ENCODE peak calls at places on chromosomes 12 and 14, in seven cellular contexts. E is endodermal cell, G is GM10248, A is left lung, U is tibial artery, J is fibroblast of lung, Q is ovary. X is an unnamed sample.

GRCh38 chr12:89943461-89943860 is 234.8 kb upstream of the ATP2B1 start:
- DNase-seq in E (no peak), G (no peak), A (no peak), U (no peak), J (peak; percentile 44), Q (no peak), X (no peak)

GRCh38 chr12:55682087-55682796 is 25.5 kb downstream of the ITGA7 start:
- DNase-seq in E (no peak), G (peak; percentile 10), A (no peak), U (no peak), J (no peak), Q (no peak), X (no peak)

GRCh38 chr12:7155471-7156034 is 25.4 kb downstream of the CLSTN3 start:
- DNase-seq in E (peak; percentile 45), G (peak; percentile 8), A (peak; percentile 86), U (no peak), J (no peak), Q (no peak), X (no peak)

GRCh38 chr12:130655010-130655409 is 61.1 kb downstream of the RIMBP2 start:
- DNase-seq in E (no peak), G (no peak), A (no peak), U (no peak), J (no peak), Q (no peak), X (no peak)

GRCh38 chr12:53078425-53079225 is 565 bp downstream of the SPRYD3 start:
- DNase-seq in E (no peak), G (no peak), A (peak; percentile 21), U (no peak), J (no peak), Q (peak; percentile 79), X (peak; percentile 70)

GRCh38 chr12:48985475-48985897 is 7.4 kb downstream of the WNT1 start:
- DNase-seq in E (peak; percentile 53), G (no peak), A (peak; percentile 61), U (no peak), J (no peak), Q (no peak), X (no peak)

GRCh38 chr12:98106201-98106600 is 409.2 kb upstream of the TMPO start:
- DNase-seq in E (no peak), G (no peak), A (no peak), U (no peak), J (no peak), Q (no peak), X (no peak)

GRCh38 chr12:124784871-124785572 is 78.6 kb downstream of the SCARB1 start:
- DNase-seq in E (no peak), G (no peak), A (peak; percentile 68), U (no peak), J (no peak), Q (no peak), X (no peak)

GRCh38 chr14:103361868-103362267 is 23.3 kb upstream of the MARK3 start:
- DNase-seq in E (no peak), G (no peak), A (no peak), U (no peak), J (peak; percentile 98), Q (no peak), X (peak; percentile 55)

GRCh38 chr12:62787606-62788005 is 147.3 kb downstream of the PPM1H start:
- DNase-seq in E (no peak), G (no peak), A (no peak), U (no peak), J (peak; percentile 4), Q (no peak), X (no peak)

GRCh38 chr12:2582631-2583616 is 211.8 kb upstream of the FKBP4 start:
- DNase-seq in E (peak; percentile 92), G (peak; percentile 81), A (peak; percentile 91), U (peak; percentile 42), J (peak; percentile 45), Q (peak; percentile 69), X (peak; percentile 68)

GRCh38 chr14:75025082-75025481 is 22.4 kb downstream of the EIF2B2 start:
- DNase-seq in E (no peak), G (no peak), A (no peak), U (no peak), J (no peak), Q (no peak), X (no peak)

GRCh38 chr14:90491221-90491867 is 94.5 kb downstream of the CALM1 start:
- DNase-seq in E (no peak), G (peak; percentile 5), A (no peak), U (peak; percentile 53), J (peak; percentile 20), Q (peak; percentile 89), X (no peak)

GRCh38 chr14:35140718-35141581 is 18.6 kb downstream of the PRORP start:
- DNase-seq in E (no peak), G (no peak), A (no peak), U (no peak), J (peak; percentile 62), Q (no peak), X (no peak)

GRCh38 chr14:71139058-71139946 is 232.0 kb downstream of the PCNX1 start:
- DNase-seq in E (peak; percentile 86), G (peak; percentile 78), A (peak; percentile 83), U (peak; percentile 34), J (peak; percentile 51), Q (peak; percentile 50), X (peak; percentile 68)

GRCh38 chr14:73662439-73663056 is 17.8 kb downstream of the DNAL1 start:
- DNase-seq in E (peak; percentile 75), G (no peak), A (no peak), U (peak; percentile 55), J (peak; percentile 94), Q (no peak), X (no peak)

DNA sequence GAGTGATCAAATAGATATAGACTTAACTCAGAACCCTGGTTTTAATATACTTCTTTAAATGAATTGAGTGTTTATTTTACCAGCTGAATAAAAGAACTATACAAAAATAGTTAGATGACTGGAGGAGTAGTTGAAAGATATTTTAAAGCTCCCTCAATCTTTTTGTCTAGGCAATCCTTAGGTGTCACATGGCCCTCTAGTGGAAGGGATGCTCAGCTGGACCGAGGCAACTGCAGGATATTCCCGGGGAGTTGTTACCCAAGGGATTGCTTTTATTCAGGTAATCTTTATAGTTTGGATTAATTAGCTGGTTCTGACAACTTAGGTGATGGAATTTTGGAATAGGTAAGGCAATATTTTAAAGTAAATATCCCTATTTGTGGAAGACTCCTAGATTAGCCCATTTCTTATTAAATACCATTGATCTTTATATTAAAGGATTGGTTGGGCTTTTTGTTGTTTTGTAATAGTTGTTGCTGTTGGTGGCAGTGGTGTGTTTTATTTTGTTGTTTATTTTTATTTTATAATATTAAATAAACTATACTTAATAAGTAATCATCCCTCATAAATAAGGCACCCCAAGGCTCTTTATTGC is 57.1 kb downstream of the ZDHHC17 start:
- DNase-seq in E (peak; percentile 85), G (no peak), A (no peak), U (no peak), J (peak; percentile 50), Q (no peak), X (no peak)
- TF ChIP-seq CTCF in E (peak; percentile 92), G (peak; percentile 16), A (peak; percentile 19), U (peak; percentile 47), J (peak; percentile 79), Q (no peak), X (no peak)

DNA sequence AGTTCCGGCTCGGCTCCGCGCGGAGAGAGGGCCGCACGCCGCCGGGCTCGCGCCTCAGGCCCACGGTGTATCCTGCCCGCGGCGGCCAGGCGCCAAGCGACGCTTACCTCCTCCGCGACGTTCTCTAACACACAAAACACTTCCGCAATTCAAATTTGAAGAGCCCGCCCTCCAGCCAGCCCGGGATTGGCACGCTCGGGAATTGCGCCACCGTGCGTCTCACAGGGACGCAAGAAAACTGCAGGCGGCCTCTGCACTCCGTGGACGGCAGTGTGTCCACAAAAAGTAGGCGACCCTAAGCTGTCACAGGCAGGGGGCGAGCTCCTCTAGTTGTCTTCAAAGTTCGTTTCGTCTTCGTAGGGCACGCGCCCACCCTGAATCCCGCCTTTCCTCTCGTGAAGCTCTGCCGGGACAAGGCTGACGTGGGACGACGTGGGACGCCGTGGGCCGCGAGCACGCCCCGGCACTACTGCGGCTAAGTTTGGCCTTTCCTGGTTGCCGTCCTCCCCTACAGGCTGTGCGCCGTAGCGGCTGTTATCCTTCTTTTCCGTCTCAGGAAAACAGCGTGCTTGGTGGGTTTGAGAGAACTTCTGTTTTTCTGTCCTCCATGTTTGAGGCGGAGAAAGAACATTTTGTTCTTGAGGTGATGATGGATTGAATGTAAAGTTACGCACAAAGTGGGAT is at the start of gene MIS18BP1:
- DNase-seq in E (peak; percentile 99), G (peak; percentile 91), A (peak; percentile 97), U (peak; percentile 94), J (peak; percentile 97), Q (peak; percentile 95), X (peak; percentile 97)
- TF ChIP-seq CTCF in E (peak; percentile 94), G (peak; percentile 79), A (peak; percentile 76), U (peak; percentile 55), J (peak; percentile 53), Q (peak; percentile 88), X (peak; percentile 76)

DNA sequence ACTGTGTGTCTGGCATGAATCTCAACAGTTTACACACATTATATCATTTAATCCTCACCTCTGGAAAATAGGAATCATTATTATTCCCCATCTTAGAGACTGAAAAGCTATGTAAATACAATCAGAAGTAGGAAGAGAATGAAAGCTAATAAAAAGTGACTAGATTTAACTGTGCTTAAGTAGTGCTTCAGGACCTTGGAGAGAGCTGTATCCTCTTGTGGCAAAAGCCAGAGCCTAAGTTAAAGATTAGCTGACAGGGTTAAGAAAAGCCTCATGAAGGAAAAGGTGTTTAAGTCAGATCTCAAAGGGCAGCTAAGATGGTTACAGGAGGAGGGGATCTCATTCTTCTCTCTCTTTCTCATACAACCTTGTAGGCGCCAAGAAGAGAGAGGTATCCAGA is 65.3 kb upstream of the TMEM233 start:
- DNase-seq in E (peak; percentile 48), G (no peak), A (no peak), U (no peak), J (no peak), Q (no peak), X (no peak)
- TF ChIP-seq CTCF in E (no peak), G (no peak), A (no peak), U (no peak), J (no peak), Q (no peak), X (no peak)

GRCh38 chr14:28755198-28755794 is 11.3 kb upstream of the FOXG1 start:
- DNase-seq in E (no peak), G (no peak), A (no peak), U (no peak), J (no peak), Q (no peak), X (no peak)

GRCh38 chr14:28754209-28754985 is 12.2 kb upstream of the FOXG1 start:
- DNase-seq in E (peak; percentile 81), G (peak; percentile 40), A (no peak), U (no peak), J (peak; percentile 57), Q (no peak), X (peak; percentile 19)

GRCh38 chr14:28755930-28756895 is 10.4 kb upstream of the FOXG1 start:
- DNase-seq in E (peak; percentile 50), G (no peak), A (no peak), U (no peak), J (no peak), Q (no peak), X (no peak)

GRCh38 chr14:28746247-28746646 is 20.3 kb upstream of the FOXG1 start:
- DNase-seq in E (no peak), G (no peak), A (no peak), U (no peak), J (no peak), Q (no peak), X (no peak)

DNA sequence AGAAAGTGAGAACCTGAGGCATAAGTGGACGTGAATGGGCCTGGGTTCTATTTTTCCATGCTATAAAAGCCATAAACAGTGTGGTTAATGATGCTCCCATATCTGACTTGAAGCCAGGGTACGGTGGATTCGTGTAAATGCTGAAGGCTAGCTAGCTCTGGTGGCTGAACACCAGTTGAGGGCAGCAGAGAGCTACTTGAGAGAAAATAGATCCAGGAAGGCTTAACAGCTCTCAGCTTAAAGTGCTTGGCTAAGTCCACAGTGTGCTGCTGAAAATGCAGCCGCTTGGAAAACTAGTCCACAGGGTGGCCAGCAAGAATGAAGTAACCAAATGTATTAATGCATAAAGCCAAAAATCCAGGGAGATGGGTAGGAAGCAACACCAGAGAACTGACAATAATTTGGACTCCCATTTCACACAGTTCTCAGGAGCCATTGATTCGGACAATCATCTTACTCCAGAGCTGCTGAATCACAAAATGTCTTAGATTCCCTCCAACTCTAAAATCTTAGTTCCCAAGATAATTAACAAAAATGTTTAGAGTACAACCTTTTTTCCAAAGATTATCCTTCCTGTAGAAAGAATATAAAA is 15.0 kb upstream of the FOXG1 start:
- DNase-seq in E (peak; percentile 88), G (no peak), A (no peak), U (no peak), J (peak; percentile 63), Q (no peak), X (peak; percentile 40)
- TF ChIP-seq CTCF in E (peak; percentile 86), G (peak; percentile 77), A (peak; percentile 36), U (peak; percentile 34), J (peak; percentile 78), Q (no peak), X (peak; percentile 43)

X was measured in activated CD8-positive, alpha-beta T cell treated with anti-CD3 and anti-CD28 coated beads for 36 hours.